ENCODE peak calls at places on chromosome 6, in six cellular contexts. Q, B, I, A, F and O are unnamed samples.

GRCh38 chr6:115768469-115768868 is 292.2 kb downstream of the FRK start:
- DNase-seq in Q (no peak), B (no peak), I (no peak), A (no peak), F (no peak), O (no peak)

GRCh38 chr6:52834481-52834880 is 6.1 kb downstream of the GSTA5 start:
- DNase-seq in Q (no peak), B (no peak), I (no peak), A (no peak), F (no peak), O (no peak)

GRCh38 chr6:111573892-111574800 is 31.5 kb downstream of the TRAF3IP2 start:
- DNase-seq in Q (no peak), B (peak), I (no peak), A (peak), F (peak), O (no peak)

GRCh38 chr6:3731700-3732099 is 19.8 kb downstream of the PXDC1 start:
- DNase-seq in Q (no peak), B (no peak), I (no peak), A (no peak), F (no peak), O (no peak)

GRCh38 chr6:161418458-161418945 is 144.6 kb upstream of the AGPAT4 start:
- DNase-seq in Q (peak), B (peak), I (no peak), A (peak), F (peak), O (no peak)

GRCh38 chr6:24060982-24061754 is 64.8 kb upstream of the NRSN1 start:
- DNase-seq in Q (no peak), B (no peak), I (no peak), A (no peak), F (no peak), O (no peak)

GRCh38 chr6:49939993-49940498 is 23.9 kb downstream of the DEFB114 start:
- DNase-seq in Q (peak), B (no peak), I (no peak), A (no peak), F (no peak), O (no peak)

GRCh38 chr6:14658909-14659561 is 541.5 kb downstream of the CD83 start:
- DNase-seq in Q (peak), B (peak), I (peak), A (no peak), F (no peak), O (no peak)

GRCh38 chr6:44468835-44469234 is 81.3 kb downstream of the CDC5L start:
- DNase-seq in Q (no peak), B (no peak), I (no peak), A (no peak), F (no peak), O (no peak)
- TF ChIP-seq CTCF in Q (no peak), B (no peak), I (no peak), A (no peak), F (no peak), O (no peak)

GRCh38 chr6:1139155-1139890 is 172.6 kb upstream of the FOXQ1 start:
- DNase-seq in Q (no peak), B (no peak), I (no peak), A (no peak), F (no peak), O (no peak)
- TF ChIP-seq CTCF in Q (no peak), B (no peak), I (no peak), A (no peak), F (no peak), O (no peak)

GRCh38 chr6:25468881-25469280 is 183.1 kb upstream of the SCGN start:
- DNase-seq in Q (no peak), B (no peak), I (no peak), A (no peak), F (no peak), O (no peak)

GRCh38 chr6:25476126-25476525 is 175.9 kb upstream of the SCGN start:
- DNase-seq in Q (no peak), B (peak), I (no peak), A (no peak), F (no peak), O (no peak)

GRCh38 chr6:25473447-25473846 is 178.6 kb upstream of the SCGN start:
- DNase-seq in Q (no peak), B (no peak), I (no peak), A (no peak), F (no peak), O (no peak)

GRCh38 chr6:25469797-25470388 is 182.1 kb upstream of the SCGN start:
- DNase-seq in Q (no peak), B (no peak), I (no peak), A (no peak), F (no peak), O (no peak)

GRCh38 chr6:25472314-25472713 is 179.7 kb upstream of the SCGN start:
- DNase-seq in Q (no peak), B (no peak), I (no peak), A (no peak), F (no peak), O (no peak)
- TF ChIP-seq CTCF in Q (no peak), B (peak), I (no peak), A (peak), F (no peak), O (peak)

GRCh38 chr6:63526931-63527330 is 45.3 kb upstream of the LOC128125822 start:
- DNase-seq in Q (no peak), B (no peak), I (no peak), A (no peak), F (no peak), O (no peak)

GRCh38 chr6:63530984-63531383 is 41.3 kb upstream of the LOC128125822 start:
- DNase-seq in Q (no peak), B (no peak), I (no peak), A (no peak), F (no peak), O (no peak)

GRCh38 chr6:63533026-63533425 is 39.3 kb upstream of the LOC128125822 start:
- DNase-seq in Q (no peak), B (no peak), I (no peak), A (no peak), F (no peak), O (no peak)

GRCh38 chr6:63527658-63528514 is 44.4 kb upstream of the LOC128125822 start:
- DNase-seq in Q (peak), B (peak), I (no peak), A (peak), F (peak), O (no peak)

DNA sequence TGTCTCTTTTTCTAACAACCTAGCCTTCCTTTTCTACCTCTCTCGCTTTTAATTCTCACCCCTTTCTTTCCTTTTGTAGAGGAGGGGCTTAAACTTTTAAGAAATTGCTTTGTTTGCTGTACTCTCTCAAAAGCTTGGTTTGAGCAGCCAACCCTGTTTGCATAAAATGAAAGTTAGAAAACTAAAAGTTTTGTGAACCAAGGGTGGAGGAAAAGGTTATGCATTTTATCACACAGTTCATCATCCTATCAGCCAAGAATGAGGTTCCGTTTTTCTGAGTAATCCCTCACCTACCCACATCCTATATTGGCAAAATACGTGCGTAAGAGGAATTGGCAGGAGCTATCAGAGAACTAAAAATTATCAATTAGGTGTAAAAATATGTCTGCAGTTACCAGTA is 42.8 kb upstream of the LOC128125822 start:
- DNase-seq in Q (no peak), B (no peak), I (no peak), A (no peak), F (no peak), O (no peak)
- TF ChIP-seq CTCF in Q (no peak), B (no peak), I (no peak), A (no peak), F (no peak), O (no peak)

GRCh38 chr6:83389606-83390005 is 41.2 kb downstream of the ME1 start:
- DNase-seq in Q (no peak), B (no peak), I (no peak), A (no peak), F (no peak), O (no peak)
- TF ChIP-seq CTCF in Q (no peak), B (no peak), I (no peak), A (no peak), F (no peak), O (no peak)